ENCODE peak calls at places on chromosomes 12 and 14, in ten cellular contexts. U is brain microvascular endothelial cell, W is HT-29, F is cardiac fibroblast, Q is COR-L47, V is ELR, Z is RPMI8226, O is GDM1, J is Ammon's horn, T is NCI-H69. L is an unnamed sample.

GRCh38 chr12:5268424-5269210 is 163.3 kb upstream of the NTF3 start:
- DNase-seq in F (no peak), Q (no peak), W (no peak), T (peak; percentile 56), Z (no peak), U (no peak), O (no peak), V (no peak), J (no peak), L (no peak)

GRCh38 chr14:69680297-69680696 is 68.9 kb downstream of the SUSD6 start:
- DNase-seq in Z (no peak), J (no peak), T (no peak), V (no peak), U (no peak), O (no peak), Q (no peak), F (no peak), W (no peak), L (no peak)

GRCh38 chr12:116104167-116104750 is 173.2 kb downstream of the MED13L start:
- DNase-seq in F (no peak), O (no peak), T (peak; percentile 20), U (no peak), Q (no peak), Z (no peak), J (no peak), V (no peak), W (no peak), L (no peak)

GRCh38 chr12:1840561-1840960 is 20.2 kb downstream of the LRTM2 start:
- DNase-seq in T (no peak), F (no peak), V (no peak), U (no peak), O (no peak), J (no peak), Q (no peak), Z (no peak), W (no peak), L (no peak)

GRCh38 chr12:55696796-55697462 is 10.8 kb downstream of the ITGA7 start:
- DNase-seq in U (no peak), T (no peak), V (no peak), Z (no peak), Q (no peak), J (no peak), F (no peak), W (no peak), O (no peak), L (no peak)

GRCh38 chr14:105980224-105980623 is 453.8 kb downstream of the TMEM121 start:
- DNase-seq in W (no peak), F (no peak), T (peak; percentile 93), J (no peak), Q (no peak), O (no peak), V (peak; percentile 66), U (no peak), Z (no peak), L (no peak)

GRCh38 chr14:89409961-89410360 is 7.1 kb downstream of the FOXN3 start:
- DNase-seq in U (no peak), J (no peak), O (no peak), V (no peak), T (no peak), Q (no peak), Z (no peak), F (no peak), W (no peak), L (no peak)

GRCh38 chr12:70360218-70360617 is 5.9 kb upstream of the KCNMB4 start:
- DNase-seq in J (no peak), W (no peak), Q (no peak), U (no peak), O (no peak), F (no peak), Z (no peak), T (no peak), V (no peak), L (no peak)

GRCh38 chr14:41016213-41016612 is 590.5 kb upstream of the LRFN5 start:
- DNase-seq in W (no peak), T (no peak), F (no peak), O (no peak), Z (no peak), J (no peak), U (no peak), V (no peak), Q (no peak), L (no peak)

GRCh38 chr12:119229837-119230236 is 51.1 kb downstream of the HSPB8 start:
- DNase-seq in Z (peak; percentile 20), T (peak; percentile 78), Q (no peak), F (peak; percentile 44), U (peak; percentile 66), W (peak; percentile 19), V (peak; percentile 25), O (no peak), J (peak; percentile 56), L (peak; percentile 72)

GRCh38 chr14:68106456-68106855 is 286.9 kb downstream of the RAD51B start:
- DNase-seq in O (no peak), F (no peak), U (no peak), T (peak; percentile 18), Z (no peak), Q (no peak), J (no peak), W (no peak), V (no peak), L (no peak)

GRCh38 chr12:15700595-15700994 is 88.6 kb downstream of the EPS8 start:
- DNase-seq in O (peak; percentile 50), Q (no peak), Z (no peak), U (peak; percentile 82), T (no peak), J (peak; percentile 45), W (peak; percentile 57), F (peak; percentile 92), V (peak; percentile 96), L (peak; percentile 35)

GRCh38 chr12:96338852-96339478 is 61.3 kb downstream of the CDK17 start:
- DNase-seq in Z (no peak), J (no peak), U (no peak), W (no peak), O (no peak), F (peak; percentile 18), V (no peak), T (no peak), Q (no peak), L (no peak)

GRCh38 chr14:66104486-66104885 is 381.7 kb upstream of the CCDC196 start:
- DNase-seq in U (no peak), J (no peak), W (no peak), F (no peak), Q (no peak), O (no peak), T (peak; percentile 48), V (no peak), Z (no peak), L (no peak)

GRCh38 chr14:28756896-28757570 is 9.6 kb upstream of the FOXG1 start:
- DNase-seq in W (peak; percentile 25), Q (no peak), J (peak; percentile 67), O (no peak), Z (no peak), T (peak; percentile 96), V (peak; percentile 68), F (peak; percentile 63), U (peak; percentile 14), L (peak; percentile 12)

GRCh38 chr12:130608132-130608531 is 108.0 kb downstream of the RIMBP2 start:
- DNase-seq in J (no peak), Q (no peak), Z (no peak), W (no peak), T (no peak), O (no peak), U (no peak), F (no peak), V (no peak), L (no peak)

GRCh38 chr12:3797649-3798048 is 44.7 kb upstream of the CRACR2A start:
- DNase-seq in O (peak; percentile 22), J (no peak), V (peak; percentile 32), F (no peak), T (peak; percentile 9), U (no peak), Z (no peak), W (peak; percentile 23), Q (no peak), L (peak; percentile 72)

GRCh38 chr14:94494085-94494484 is 15.2 kb downstream of the SERPINA12 start:
- DNase-seq in Q (no peak), O (no peak), Z (no peak), F (no peak), U (no peak), W (no peak), T (no peak), V (no peak), J (no peak), L (no peak)

GRCh38 chr14:64683264-64683663 is 21.0 kb upstream of the PLEKHG3 start:
- DNase-seq in J (peak; percentile 97), Z (no peak), F (no peak), W (no peak), Q (no peak), U (no peak), V (no peak), T (no peak), O (no peak), L (no peak)

GRCh38 chr12:28776913-28777312 is 372.2 kb upstream of the FAR2 start:
- DNase-seq in V (no peak), Q (no peak), U (no peak), F (no peak), W (no peak), Z (no peak), T (no peak), J (no peak), O (no peak), L (no peak)

GRCh38 chr14:76644875-76645518 is 116.3 kb upstream of the VASH1 start:
- DNase-seq in Z (peak; percentile 25), V (peak; percentile 52), T (peak; percentile 85), Q (peak; percentile 69), W (peak; percentile 30), U (peak; percentile 18), J (peak; percentile 62), F (peak; percentile 29), O (no peak), L (peak; percentile 67)

GRCh38 chr14:91416744-91417133 is 881 bp downstream of the CCDC88C start:
- DNase-seq in W (peak; percentile 29), Z (peak; percentile 32), T (peak; percentile 60), J (no peak), F (no peak), Q (no peak), V (no peak), U (no peak), O (no peak), L (peak; percentile 42)

GRCh38 chr12:11758838-11759509 is 109.5 kb downstream of the ETV6 start:
- DNase-seq in T (no peak), U (peak; percentile 45), W (no peak), V (no peak), F (peak; percentile 79), Z (peak; percentile 89), Q (no peak), J (no peak), O (no peak), L (no peak)

GRCh38 chr12:30942936-30943335 is 16.4 kb downstream of the TSPAN11 start:
- DNase-seq in U (no peak), V (no peak), Z (no peak), W (no peak), T (no peak), J (no peak), F (no peak), Q (no peak), O (no peak), L (no peak)

L was measured in DMS53.